ENCODE peak calls at places on chromosomes 13 and 19, in five cellular contexts. One of them, this sample, is unnamed.
A peak's percentile ranks its signal among the peaks of the same experiment; 100 is the strongest.

GRCh38 chr13:111033172-111034133 is 81.7 kb upstream of the ARHGEF7 start:
- DNase-seq in transverse colon: no peak
- DNase-seq in AG09309: no peak
- DNase-seq in cardiac muscle cell: no peak
- DNase-seq in spleen: no peak
- DNase-seq in this sample: no peak

GRCh38 chr19:50808856-50809255 is 14.7 kb downstream of the KLK1 start:
- DNase-seq in transverse colon: no peak
- DNase-seq in AG09309: no peak
- DNase-seq in cardiac muscle cell: no peak
- DNase-seq in spleen: no peak
- DNase-seq in this sample: no peak

GRCh38 chr13:30796132-30796832 is 60.9 kb downstream of the ALOX5AP start:
- DNase-seq in transverse colon: no peak
- DNase-seq in AG09309: peak; percentile 48
- DNase-seq in cardiac muscle cell: no peak
- DNase-seq in spleen: no peak
- DNase-seq in this sample: no peak

GRCh38 chr19:33094504-33095067 is 13.6 kb downstream of the GPATCH1 start:
- DNase-seq in transverse colon: no peak
- DNase-seq in AG09309: no peak
- DNase-seq in cardiac muscle cell: no peak
- DNase-seq in spleen: no peak
- DNase-seq in this sample: no peak

GRCh38 chr19:13269348-13269747 is 119.1 kb downstream of the IER2 start:
- DNase-seq in transverse colon: no peak
- DNase-seq in AG09309: no peak
- DNase-seq in cardiac muscle cell: no peak
- DNase-seq in spleen: no peak
- DNase-seq in this sample: no peak

GRCh38 chr13:74288361-74288911 is 154.2 kb upstream of the KLF12 start:
- DNase-seq in transverse colon: peak; percentile 49
- DNase-seq in AG09309: no peak
- DNase-seq in cardiac muscle cell: peak; percentile 39
- DNase-seq in spleen: peak; percentile 79
- DNase-seq in this sample: peak; percentile 18

GRCh38 chr19:44592451-44592890 is 20.9 kb upstream of the IGSF23 start:
- DNase-seq in transverse colon: no peak
- DNase-seq in AG09309: no peak
- DNase-seq in cardiac muscle cell: no peak
- DNase-seq in spleen: no peak
- DNase-seq in this sample: no peak

GRCh38 chr13:110520431-110521295 is 40.9 kb downstream of the RAB20 start:
- DNase-seq in transverse colon: peak; percentile 88
- DNase-seq in AG09309: peak; percentile 51
- DNase-seq in cardiac muscle cell: no peak
- DNase-seq in spleen: no peak
- DNase-seq in this sample: no peak

GRCh38 chr19:13830761-13831481 is 35.7 kb downstream of the ZSWIM4 start:
- DNase-seq in transverse colon: no peak
- DNase-seq in AG09309: no peak
- DNase-seq in cardiac muscle cell: no peak
- DNase-seq in spleen: no peak
- DNase-seq in this sample: no peak

GRCh38 chr13:35784286-35784951 is 307.9 kb upstream of the MAB21L1 start:
- DNase-seq in transverse colon: no peak
- DNase-seq in AG09309: no peak
- DNase-seq in cardiac muscle cell: no peak
- DNase-seq in spleen: no peak
- DNase-seq in this sample: no peak

GRCh38 chr19:40225440-40226305 is 816 bp downstream of the CCNP start:
- DNase-seq in transverse colon: no peak
- DNase-seq in AG09309: no peak
- DNase-seq in cardiac muscle cell: no peak
- DNase-seq in spleen: no peak
- DNase-seq in this sample: no peak

GRCh38 chr19:50555447-50556235 is 12.6 kb downstream of the LRRC4B start:
- DNase-seq in transverse colon: no peak
- DNase-seq in AG09309: no peak
- DNase-seq in cardiac muscle cell: peak; percentile 73
- DNase-seq in spleen: no peak
- DNase-seq in this sample: peak; percentile 61

GRCh38 chr13:21034602-21035190 is 26.7 kb downstream of the LATS2 start:
- DNase-seq in transverse colon: no peak
- DNase-seq in AG09309: no peak
- DNase-seq in cardiac muscle cell: peak; percentile 23
- DNase-seq in spleen: no peak
- DNase-seq in this sample: no peak

GRCh38 chr13:79194272-79194671 is 211.8 kb downstream of the RBM26 start:
- DNase-seq in transverse colon: peak; percentile 8
- DNase-seq in AG09309: no peak
- DNase-seq in cardiac muscle cell: no peak
- DNase-seq in spleen: no peak
- DNase-seq in this sample: no peak

GRCh38 chr13:76516013-76516412 is 370.2 kb downstream of the KCTD12 start:
- DNase-seq in transverse colon: no peak
- DNase-seq in AG09309: peak; percentile 35
- DNase-seq in cardiac muscle cell: no peak
- DNase-seq in spleen: no peak
- DNase-seq in this sample: no peak

GRCh38 chr13:42875448-42876269 is 94.3 kb downstream of the FAM216B start:
- DNase-seq in transverse colon: no peak
- DNase-seq in AG09309: no peak
- DNase-seq in cardiac muscle cell: peak; percentile 20
- DNase-seq in spleen: no peak
- DNase-seq in this sample: peak; percentile 22

GRCh38 chr19:11261902-11262839 is at the start of gene DOCK6:
- DNase-seq in transverse colon: peak; percentile 69
- DNase-seq in AG09309: no peak
- DNase-seq in cardiac muscle cell: peak; percentile 49
- DNase-seq in spleen: peak; percentile 80
- DNase-seq in this sample: peak; percentile 81

GRCh38 chr19:13283871-13284270 is 133.7 kb downstream of the IER2 start:
- DNase-seq in transverse colon: no peak
- DNase-seq in AG09309: no peak
- DNase-seq in cardiac muscle cell: no peak
- DNase-seq in spleen: no peak
- DNase-seq in this sample: no peak

DNA sequence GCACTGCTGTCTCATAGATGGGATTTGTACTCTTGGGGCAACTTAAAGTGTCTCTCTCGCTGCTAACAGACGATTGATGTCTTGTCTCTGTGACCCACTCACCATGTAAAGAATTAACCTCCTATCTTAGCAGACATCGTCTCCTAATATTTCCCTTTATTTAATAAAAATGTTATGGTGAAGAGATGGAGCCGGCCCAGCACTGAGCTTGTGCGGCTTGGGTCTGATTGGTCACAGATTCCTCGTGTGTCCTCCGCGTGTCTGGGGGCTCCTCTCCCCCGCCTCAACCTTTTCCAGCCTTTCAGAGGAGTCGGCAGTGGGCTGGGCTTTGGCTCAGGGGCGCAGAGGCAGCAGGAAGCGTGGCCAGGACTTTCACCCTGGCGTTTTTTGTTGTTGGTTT is 13.2 kb upstream of the CRTC1 start:
- DNase-seq in transverse colon: no peak
- DNase-seq in AG09309: no peak
- DNase-seq in cardiac muscle cell: no peak
- DNase-seq in spleen: no peak
- DNase-seq in this sample: no peak
- TF ChIP-seq CTCF in transverse colon: no peak
- TF ChIP-seq CTCF in AG09309: no peak
- TF ChIP-seq CTCF in cardiac muscle cell: no peak
- TF ChIP-seq CTCF in spleen: no peak
- TF ChIP-seq CTCF in this sample: no peak

GRCh38 chr13:39655041-39655568 is 357 bp upstream of the COG6 start:
- DNase-seq in transverse colon: no peak
- DNase-seq in AG09309: no peak
- DNase-seq in cardiac muscle cell: no peak
- DNase-seq in spleen: no peak
- DNase-seq in this sample: no peak
- TF ChIP-seq CTCF in transverse colon: no peak
- TF ChIP-seq CTCF in AG09309: no peak
- TF ChIP-seq CTCF in cardiac muscle cell: no peak
- TF ChIP-seq CTCF in spleen: no peak
- TF ChIP-seq CTCF in this sample: no peak

DNA sequence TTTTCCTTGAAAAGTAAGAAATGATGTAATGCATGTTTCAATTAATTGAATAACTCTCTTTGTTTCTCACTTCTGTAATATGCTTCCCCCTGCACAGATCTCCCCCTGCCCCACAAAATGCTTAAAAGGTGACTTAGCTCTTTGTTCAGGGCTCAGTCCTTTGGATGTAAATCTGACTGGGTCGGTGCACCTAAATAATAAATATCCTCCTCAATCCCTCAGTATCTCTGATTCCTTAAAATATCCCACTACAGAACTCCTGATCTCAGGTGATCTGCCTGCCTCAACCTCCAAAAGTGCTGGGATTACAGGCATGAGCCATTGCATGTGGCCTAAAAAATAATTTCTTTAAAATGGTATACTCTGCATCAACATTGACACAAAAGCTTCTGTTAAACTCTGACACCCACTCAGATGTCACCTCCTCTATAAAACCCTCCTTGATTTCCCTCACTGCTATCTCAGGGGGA is 107.0 kb downstream of the ZNF429 start:
- DNase-seq in transverse colon: no peak
- DNase-seq in AG09309: no peak
- DNase-seq in cardiac muscle cell: no peak
- DNase-seq in spleen: no peak
- DNase-seq in this sample: no peak
- TF ChIP-seq CTCF in transverse colon: no peak
- TF ChIP-seq CTCF in AG09309: no peak
- TF ChIP-seq CTCF in cardiac muscle cell: no peak
- TF ChIP-seq CTCF in spleen: no peak
- TF ChIP-seq CTCF in this sample: no peak

GRCh38 chr19:48616491-48617056 is 1.7 kb upstream of the FAM83E start:
- DNase-seq in transverse colon: no peak
- DNase-seq in AG09309: no peak
- DNase-seq in cardiac muscle cell: no peak
- DNase-seq in spleen: peak; percentile 70
- DNase-seq in this sample: no peak

GRCh38 chr19:48617146-48617937 is 1.6 kb downstream of the RPL18 start:
- DNase-seq in transverse colon: no peak
- DNase-seq in AG09309: no peak
- DNase-seq in cardiac muscle cell: no peak
- DNase-seq in spleen: peak; percentile 76
- DNase-seq in this sample: no peak

GRCh38 chr19:48618278-48618915 is 581 bp downstream of the RPL18 start:
- DNase-seq in transverse colon: no peak
- DNase-seq in AG09309: no peak
- DNase-seq in cardiac muscle cell: peak; percentile 47
- DNase-seq in spleen: peak; percentile 80
- DNase-seq in this sample: no peak

GRCh38 chr19:48618916-48619691 is at the start of the genes RPL18 and SPHK2:
- DNase-seq in transverse colon: peak; percentile 98
- DNase-seq in AG09309: peak; percentile 99
- DNase-seq in cardiac muscle cell: peak; percentile 99
- DNase-seq in spleen: peak; percentile 100
- DNase-seq in this sample: peak; percentile 95

DNA sequence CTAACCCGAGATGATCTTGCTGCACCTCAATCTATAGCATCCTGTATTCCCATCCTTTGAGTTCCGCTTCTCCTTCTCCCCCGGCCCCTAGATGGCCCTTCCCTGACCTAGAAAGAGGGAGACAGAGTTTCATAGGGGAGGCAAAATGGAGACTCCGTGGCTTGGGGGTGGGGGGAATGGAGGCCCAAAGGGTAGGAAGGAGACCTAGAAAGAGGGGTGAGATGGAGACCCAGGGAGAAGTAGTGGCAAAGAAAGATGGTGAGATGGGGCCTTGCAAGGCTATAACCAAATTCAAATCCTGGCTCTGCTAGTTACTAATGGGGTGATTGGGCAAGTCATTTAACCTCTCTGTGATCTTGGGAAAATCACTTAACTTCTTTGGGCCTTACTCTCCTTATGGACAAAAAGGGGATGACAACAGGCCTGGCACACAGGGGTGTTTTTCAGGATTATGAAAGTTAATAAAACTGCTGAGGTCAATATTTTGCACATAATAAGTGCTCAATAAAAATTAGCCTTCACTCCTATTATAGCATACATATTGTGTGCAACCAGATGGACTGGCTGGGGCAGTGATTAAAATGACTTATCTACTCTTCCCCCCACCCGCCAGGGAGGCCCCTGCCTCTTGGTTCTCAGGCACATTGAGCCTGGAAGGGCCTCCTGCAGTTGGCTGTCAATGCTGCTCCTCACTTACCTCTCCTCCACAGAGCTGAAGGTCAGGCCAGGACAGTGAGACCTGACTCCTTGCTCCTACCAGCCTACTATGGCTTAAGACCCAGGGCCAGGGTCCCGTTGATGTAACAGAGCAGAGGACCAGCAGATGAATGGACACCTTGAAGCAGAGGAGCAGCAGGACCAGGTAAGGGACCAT is 623 bp downstream of the SPHK2 start:
- DNase-seq in transverse colon: no peak
- DNase-seq in AG09309: no peak
- DNase-seq in cardiac muscle cell: no peak
- DNase-seq in spleen: peak; percentile 78
- DNase-seq in this sample: no peak
- TF ChIP-seq CTCF in transverse colon: peak; percentile 27
- TF ChIP-seq CTCF in AG09309: no peak
- TF ChIP-seq CTCF in cardiac muscle cell: no peak
- TF ChIP-seq CTCF in spleen: no peak
- TF ChIP-seq CTCF in this sample: no peak

GRCh38 chr19:19324059-19324755 is 3.6 kb downstream of the MAU2 start:
- DNase-seq in transverse colon: no peak
- DNase-seq in AG09309: no peak
- DNase-seq in cardiac muscle cell: no peak
- DNase-seq in spleen: no peak
- DNase-seq in this sample: no peak

GRCh38 chr19:19319725-19320361 is 466 bp downstream of the SUGP1 start:
- DNase-seq in transverse colon: peak; percentile 10
- DNase-seq in AG09309: no peak
- DNase-seq in cardiac muscle cell: no peak
- DNase-seq in spleen: no peak
- DNase-seq in this sample: no peak

GRCh38 chr19:19316082-19316481 is 4.2 kb downstream of the SUGP1 start:
- DNase-seq in transverse colon: no peak
- DNase-seq in AG09309: no peak
- DNase-seq in cardiac muscle cell: no peak
- DNase-seq in spleen: no peak
- DNase-seq in this sample: no peak

GRCh38 chr19:19321143-19321577 is 531 bp downstream of the MAU2 start:
- DNase-seq in transverse colon: peak; percentile 19
- DNase-seq in AG09309: no peak
- DNase-seq in cardiac muscle cell: peak; percentile 44
- DNase-seq in spleen: no peak
- DNase-seq in this sample: no peak

GRCh38 chr19:19320362-19321142 is at the start of the genes MAU2 and SUGP1:
- DNase-seq in transverse colon: peak; percentile 92
- DNase-seq in AG09309: peak; percentile 46
- DNase-seq in cardiac muscle cell: peak; percentile 93
- DNase-seq in spleen: peak; percentile 98
- DNase-seq in this sample: peak; percentile 89
- TF ChIP-seq CTCF in transverse colon: no peak
- TF ChIP-seq CTCF in AG09309: peak; percentile 37
- TF ChIP-seq CTCF in cardiac muscle cell: peak; percentile 36
- TF ChIP-seq CTCF in spleen: peak; percentile 62
- TF ChIP-seq CTCF in this sample: no peak

This sample was measured in glutamatergic neuron.